ENCODE peak calls at places on chromosomes 3 and 15, in seven cellular contexts. R, Y, B, S, N, H and O are unnamed samples.

GRCh38 chr15:81633889-81634288 is 259.9 kb upstream of the TMC3 start:
- DNase-seq in S (no peak), B (no peak), H (no peak), Y (no peak), R (no peak), N (no peak), O (no peak)

GRCh38 chr3:155525324-155525833 is 219.5 kb downstream of the PLCH1 start:
- DNase-seq in N (no peak), R (no peak), Y (no peak), H (no peak), S (no peak), B (no peak), O (no peak)

GRCh38 chr3:192825191-192825590 is 92.5 kb downstream of the MB21D2 start:
- DNase-seq in H (no peak), B (no peak), Y (no peak), N (no peak), R (no peak), S (no peak), O (no peak)

GRCh38 chr3:38327335-38328009 is 19.1 kb upstream of the XYLB start:
- DNase-seq in S (no peak), R (no peak), B (no peak), Y (no peak), H (no peak), N (no peak), O (no peak)

GRCh38 chr15:69009353-69009752 is 5.1 kb upstream of the NOX5 start:
- DNase-seq in B (no peak), H (no peak), Y (no peak), N (no peak), S (no peak), R (no peak), O (no peak)

GRCh38 chr15:95760508-95760907 is 570.0 kb upstream of the NR2F2 start:
- DNase-seq in B (no peak), R (no peak), H (no peak), N (peak; percentile 2), Y (peak; percentile 78), S (no peak), O (no peak)

GRCh38 chr3:49300595-49300994 is 23.6 kb upstream of the C3orf62 start:
- DNase-seq in B (no peak), S (no peak), Y (no peak), R (no peak), H (no peak), N (no peak), O (no peak)

GRCh38 chr3:36461588-36461987 is 81.3 kb downstream of the STAC start:
- DNase-seq in B (no peak), H (no peak), S (no peak), N (no peak), Y (no peak), R (no peak), O (no peak)

GRCh38 chr3:11558918-11559815 is 84.5 kb downstream of the VGLL4 start:
- DNase-seq in R (no peak), H (no peak), N (no peak), Y (peak; percentile 69), B (no peak), S (no peak), O (no peak)

GRCh38 chr15:51155906-51156305 is 61.2 kb upstream of the TNFAIP8L3 start:
- DNase-seq in N (no peak), Y (no peak), H (no peak), R (no peak), S (no peak), B (no peak), O (no peak)

GRCh38 chr15:58839485-58839884 is 68.4 kb downstream of the MINDY2 start:
- DNase-seq in B (no peak), H (no peak), R (no peak), Y (no peak), S (no peak), N (peak; percentile 14), O (no peak)

GRCh38 chr3:165158011-165158410 is 38.2 kb downstream of the SLITRK3 start:
- DNase-seq in H (no peak), Y (no peak), R (no peak), B (no peak), N (no peak), S (no peak), O (no peak)

GRCh38 chr3:10160346-10160745 is 4.4 kb upstream of the IRAK2 start:
- DNase-seq in Y (no peak), B (no peak), R (no peak), N (peak; percentile 76), S (no peak), H (no peak), O (no peak)

GRCh38 chr3:152204218-152204617 is 64.5 kb upstream of the MBNL1 start:
- DNase-seq in H (no peak), S (no peak), R (no peak), B (no peak), N (no peak), Y (no peak), O (no peak)
- H3K4me3 ChIP-seq in H (peak overlapping the region; percentile 61), S (peak overlapping the region; percentile 24), R (peak overlapping the region; percentile 39), B (no peak overlapping the region), N (no peak overlapping the region), Y (no peak overlapping the region), O (peak overlapping the region; percentile 60)

GRCh38 chr15:100762289-100762688 is 117.3 kb upstream of the ALDH1A3 start:
- DNase-seq in H (peak; percentile 36), S (no peak), B (no peak), R (no peak), N (no peak), Y (no peak), O (peak; percentile 68)

GRCh38 chr15:100765458-100766224 is 114.0 kb upstream of the ALDH1A3 start:
- DNase-seq in R (no peak), H (peak; percentile 25), N (no peak), S (peak; percentile 13), Y (no peak), B (no peak), O (peak; percentile 61)

GRCh38 chr15:100762913-100763627 is 116.6 kb upstream of the ALDH1A3 start:
- DNase-seq in B (no peak), Y (no peak), R (no peak), H (no peak), N (no peak), S (no peak), O (peak; percentile 41)

GRCh38 chr15:100764778-100765457 is 114.7 kb upstream of the ALDH1A3 start:
- DNase-seq in R (no peak), H (peak; percentile 39), Y (no peak), B (peak; percentile 45), N (peak; percentile 19), S (peak; percentile 20), O (peak; percentile 55)

DNA sequence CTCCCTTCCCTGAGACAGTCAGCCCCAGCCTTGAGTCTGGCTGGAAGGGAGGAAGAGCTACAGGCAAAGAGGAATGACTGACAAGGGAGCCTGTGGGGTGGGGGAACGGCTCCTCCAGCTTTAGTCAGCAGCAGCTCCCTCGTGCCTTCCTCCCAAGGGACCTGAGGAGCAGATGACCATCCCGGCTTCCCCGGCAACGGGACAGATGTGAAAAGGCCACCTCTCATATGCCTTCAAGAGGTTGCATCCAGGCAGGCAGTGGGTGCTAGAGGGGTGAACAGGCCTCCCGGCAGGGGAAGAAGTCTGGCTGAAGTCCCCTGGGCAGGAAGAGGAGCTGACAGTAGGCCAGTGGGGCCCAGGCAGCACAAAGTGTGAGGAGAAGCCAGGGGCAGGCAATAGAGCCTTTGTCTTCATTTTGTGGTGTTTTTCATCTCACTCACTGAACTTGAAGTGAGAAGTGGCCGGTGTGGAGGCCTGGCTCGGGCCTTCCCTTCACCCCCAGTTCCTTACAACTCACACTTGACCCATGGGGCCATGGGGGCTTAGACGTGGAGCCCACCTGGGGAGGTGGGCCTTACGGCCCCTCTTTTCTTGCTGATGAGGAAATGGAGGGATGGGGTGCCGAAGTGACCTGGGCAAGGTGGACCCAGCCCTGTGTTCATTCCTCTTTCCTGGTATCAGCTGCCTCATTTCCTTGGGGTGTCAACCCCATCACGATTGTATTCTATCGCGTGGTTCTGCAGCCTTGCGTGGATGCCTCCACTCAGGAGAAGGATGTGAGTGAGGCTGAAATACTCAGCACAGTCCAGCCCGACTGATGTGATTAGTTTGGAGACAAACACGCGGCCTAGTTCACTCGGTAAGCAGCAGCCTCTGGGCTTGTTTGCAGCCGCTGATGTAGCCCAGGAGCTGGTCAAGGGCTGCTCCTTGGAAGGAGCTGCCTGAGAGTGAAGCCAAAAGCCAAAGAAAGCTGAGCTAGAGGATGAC is 115.6 kb upstream of the ALDH1A3 start:
- DNase-seq in S (peak; percentile 21), Y (no peak), B (no peak), H (peak; percentile 34), R (no peak), N (no peak), O (peak; percentile 63)
- TF ChIP-seq CTCF in S (no peak), Y (no peak), B (no peak), H (no peak), R (no peak), N (no peak), O (no peak)

GRCh38 chr3:113839551-113839950 is 963 bp downstream of the GRAMD1C start:
- DNase-seq in Y (no peak), H (no peak), B (no peak), N (peak; percentile 12), S (no peak), R (no peak), O (no peak)
- H3K27ac ChIP-seq in Y (no peak overlapping the region), H (no peak overlapping the region), B (no peak overlapping the region), N (no peak overlapping the region), S (peak overlapping the region; percentile 61), R (no peak overlapping the region), O (no peak overlapping the region)

DNA sequence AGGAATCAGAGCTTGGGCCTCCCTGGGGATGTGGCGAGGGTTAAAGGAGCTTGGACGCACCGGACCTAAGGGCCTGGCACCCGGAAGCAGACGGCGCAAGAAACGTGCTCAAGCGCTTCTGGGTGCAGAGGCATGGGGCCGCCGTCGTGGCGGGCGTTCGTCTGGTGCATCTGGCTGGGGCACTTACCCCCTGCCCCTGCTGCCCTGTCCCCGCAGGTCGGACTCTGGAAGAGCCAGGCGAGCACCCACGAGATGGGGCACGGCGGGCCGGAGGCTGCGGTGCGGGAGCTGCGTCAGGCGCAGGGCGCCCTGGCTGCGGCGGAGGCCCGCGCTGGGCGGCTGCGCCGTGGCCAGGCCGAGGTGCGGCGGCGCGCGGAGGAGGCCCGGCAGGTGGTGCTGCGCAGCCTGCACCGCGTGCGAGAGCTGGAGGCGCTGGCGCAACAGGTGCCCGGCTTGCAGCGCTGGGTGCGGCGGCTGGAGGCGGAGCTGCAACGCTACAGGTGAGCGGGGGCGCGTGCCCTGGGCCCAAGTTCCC is 2.5 kb downstream of the EFCC1 start:
- DNase-seq in Y (peak; percentile 79), N (no peak), B (no peak), S (no peak), R (no peak), H (no peak), O (no peak)
- H3K4me3 ChIP-seq in Y (no peak overlapping the region), N (no peak overlapping the region), B (no peak overlapping the region), S (no peak overlapping the region), R (no peak overlapping the region), H (no peak overlapping the region), O (peak overlapping the region; percentile 53)